ENCODE peak calls at places on chromosomes 13 and 19, in five cellular contexts. F is HT-29, J is endothelial cell of umbilical vein, Z is HS-5, G is AG04449. A is an unnamed sample.

GRCh38 chr19:2561895-2562294 is 86.0 kb downstream of the GADD45B start:
- DNase-seq in J (no peak), F (no peak), G (no peak), Z (no peak), A (no peak)

GRCh38 chr13:20652946-20653345 is 50.6 kb upstream of the IL17D start:
- DNase-seq in J (no peak), Z (no peak), F (no peak), G (no peak), A (no peak)

GRCh38 chr19:6773323-6773931 is 919 bp downstream of the VAV1 start:
- DNase-seq in F (no peak), Z (no peak), G (no peak), J (no peak), A (no peak)

GRCh38 chr13:30766234-30766633 is 30.9 kb downstream of the ALOX5AP start:
- DNase-seq in Z (no peak), F (no peak), J (no peak), G (no peak), A (no peak)

GRCh38 chr13:42392706-42393572 is 121.0 kb downstream of the AKAP11 start:
- DNase-seq in J (no peak), F (no peak), Z (no peak), G (no peak), A (no peak)

GRCh38 chr13:80030491-80030890 is 310.4 kb downstream of the SPRY2 start:
- DNase-seq in J (peak; percentile 14), G (no peak), Z (no peak), F (peak; percentile 86), A (no peak)

GRCh38 chr19:43310221-43310620 is 40.9 kb upstream of the PSG9 start:
- DNase-seq in J (no peak), F (no peak), Z (no peak), G (no peak), A (no peak)

GRCh38 chr19:56837892-56838679 is 2.4 kb downstream of the PEG3 start:
- DNase-seq in J (no peak), Z (peak; percentile 24), G (no peak), F (no peak), A (no peak)

GRCh38 chr13:85816413-85816812 is 17.2 kb upstream of the SLITRK6 start:
- DNase-seq in J (no peak), Z (no peak), G (no peak), F (peak; percentile 63), A (no peak)

A was measured in HS-27A.